ENCODE peak calls at places on chromosomes 2 and 18, in nine cellular contexts. C is Peyer's patch, M is tibial nerve, N is cardiac fibroblast, T is IMR-90, F is tibial artery, Y is endodermal cell, K is transverse colon, S is right lobe of liver. R is an unnamed sample.

GRCh38 chr2:238160206-238161129 is 1.7 kb downstream of the ERFE start:
- DNase-seq in C (peak; percentile 34), M (no peak), N (peak; percentile 74), T (peak; percentile 59), F (peak; percentile 55), Y (peak; percentile 83), K (no peak), S (no peak), R (peak; percentile 22)

GRCh38 chr2:180656455-180656847 is 324.0 kb upstream of the UBE2E3 start:
- DNase-seq in C (no peak), M (no peak), N (peak; percentile 79), T (peak; percentile 86), F (no peak), Y (peak; percentile 50), K (no peak), S (no peak), R (peak; percentile 42)

GRCh38 chr18:3578621-3579020 is 128.6 kb downstream of the TGIF1 start:
- DNase-seq in C (no peak), M (no peak), N (no peak), T (no peak), F (no peak), Y (no peak), K (no peak), S (no peak), R (no peak)

GRCh38 chr2:169781249-169782013 is 17.2 kb upstream of the SSB start:
- DNase-seq in C (no peak), M (no peak), N (no peak), T (no peak), F (no peak), Y (no peak), K (no peak), S (no peak), R (no peak)

GRCh38 chr2:96546321-96546720 is 9.8 kb downstream of the ARID5A start:
- DNase-seq in C (no peak), M (no peak), N (no peak), T (no peak), F (no peak), Y (peak; percentile 38), K (no peak), S (no peak), R (no peak)

GRCh38 chr18:74190086-74190485 is 41.8 kb downstream of the TIMM21 start:
- DNase-seq in C (no peak), M (no peak), N (no peak), T (peak; percentile 76), F (no peak), Y (no peak), K (no peak), S (no peak), R (no peak)

GRCh38 chr18:46750626-46751025 is 6.2 kb downstream of the ST8SIA5 start:
- DNase-seq in C (no peak), M (no peak), N (no peak), T (no peak), F (no peak), Y (no peak), K (no peak), S (no peak), R (no peak)

GRCh38 chr18:54020346-54020745 is 204.1 kb downstream of the MBD2 start:
- DNase-seq in C (no peak), M (no peak), N (peak; percentile 50), T (no peak), F (no peak), Y (no peak), K (no peak), S (no peak), R (no peak)

GRCh38 chr2:105324732-105325131 is 4.8 kb downstream of the TGFBRAP1 start:
- DNase-seq in C (no peak), M (no peak), N (peak; percentile 65), T (peak; percentile 62), F (no peak), Y (peak; percentile 61), K (no peak), S (no peak), R (no peak)

GRCh38 chr18:23835076-23835475 is 145.8 kb downstream of the LAMA3 start:
- DNase-seq in C (no peak), M (no peak), N (peak; percentile 35), T (no peak), F (no peak), Y (no peak), K (no peak), S (no peak), R (no peak)

GRCh38 chr2:186746584-186746983 is 52.7 kb downstream of the FAM171B start:
- DNase-seq in C (no peak), M (no peak), N (no peak), T (no peak), F (no peak), Y (no peak), K (no peak), S (no peak), R (no peak)

GRCh38 chr2:108593547-108594098 is 59.4 kb downstream of the LIMS1 start:
- DNase-seq in C (no peak), M (no peak), N (peak; percentile 96), T (peak; percentile 88), F (no peak), Y (no peak), K (no peak), S (no peak), R (no peak)

GRCh38 chr2:10382313-10383061 is 65.6 kb downstream of the ODC1 start:
- DNase-seq in C (peak; percentile 86), M (peak; percentile 14), N (no peak), T (no peak), F (no peak), Y (peak; percentile 76), K (peak; percentile 65), S (no peak), R (no peak)

GRCh38 chr2:109277414-109277813 is 148.4 kb downstream of the SH3RF3 start:
- DNase-seq in C (no peak), M (no peak), N (no peak), T (no peak), F (no peak), Y (no peak), K (no peak), S (no peak), R (no peak)

GRCh38 chr2:60447943-60448342 is 105.5 kb downstream of the BCL11A start:
- DNase-seq in C (no peak), M (no peak), N (no peak), T (no peak), F (no peak), Y (no peak), K (no peak), S (no peak), R (no peak)

GRCh38 chr2:200966770-200967169 is 3.3 kb upstream of the ORC2 start:
- DNase-seq in C (no peak), M (no peak), N (peak; percentile 95), T (peak; percentile 83), F (no peak), Y (no peak), K (no peak), S (no peak), R (peak; percentile 43)

GRCh38 chr2:2742745-2743144 is 411.7 kb upstream of the MYT1L start:
- DNase-seq in C (no peak), M (no peak), N (no peak), T (no peak), F (no peak), Y (no peak), K (no peak), S (no peak), R (no peak)
- TF ChIP-seq CTCF in C (no peak), M (no peak), N (no peak), T (no peak), F (no peak), Y (no peak), K (no peak), S (no peak), R (no peak)

GRCh38 chr2:98637401-98638144 is 29.2 kb downstream of the UNC50 start:
- DNase-seq in C (peak; percentile 44), M (no peak), N (no peak), T (no peak), F (no peak), Y (no peak), K (no peak), S (no peak), R (no peak)

GRCh38 chr2:98632351-98632750 is 24.0 kb downstream of the UNC50 start:
- DNase-seq in C (no peak), M (no peak), N (no peak), T (no peak), F (no peak), Y (no peak), K (no peak), S (no peak), R (no peak)

GRCh38 chr2:98634406-98635092 is 26.2 kb downstream of the UNC50 start:
- DNase-seq in C (no peak), M (no peak), N (peak; percentile 39), T (no peak), F (no peak), Y (peak; percentile 89), K (no peak), S (no peak), R (peak; percentile 8)
- TF ChIP-seq CTCF in C (no peak), M (no peak), N (peak; percentile 36), T (peak; percentile 23), F (no peak), Y (peak; percentile 83), K (no peak), S (no peak), R (no peak)

GRCh38 chr2:160408205-160408561 is 85.4 kb downstream of the RBMS1 start:
- DNase-seq in C (no peak), M (no peak), N (no peak), T (no peak), F (no peak), Y (no peak), K (no peak), S (no peak), R (no peak)

GRCh38 chr2:160408575-160409291 is 84.9 kb downstream of the RBMS1 start:
- DNase-seq in C (no peak), M (no peak), N (peak; percentile 38), T (no peak), F (no peak), Y (peak; percentile 74), K (no peak), S (no peak), R (no peak)

GRCh38 chr2:160406591-160407392 is 86.8 kb downstream of the RBMS1 start:
- DNase-seq in C (peak; percentile 92), M (peak; percentile 82), N (peak; percentile 83), T (peak; percentile 80), F (peak; percentile 75), Y (peak; percentile 80), K (peak; percentile 58), S (peak; percentile 58), R (peak; percentile 48)

GRCh38 chr2:160409480-160409879 is 84.1 kb downstream of the RBMS1 start:
- DNase-seq in C (no peak), M (no peak), N (no peak), T (no peak), F (no peak), Y (no peak), K (no peak), S (no peak), R (no peak)

GRCh38 chr2:160407393-160408204 is 86.0 kb downstream of the RBMS1 start:
- DNase-seq in C (peak; percentile 43), M (no peak), N (peak; percentile 67), T (peak; percentile 54), F (peak; percentile 75), Y (peak; percentile 84), K (peak; percentile 46), S (peak; percentile 67), R (peak; percentile 66)
- TF ChIP-seq CTCF in C (no peak), M (peak; percentile 51), N (no peak), T (no peak), F (no peak), Y (peak; percentile 16), K (peak; percentile 12), S (peak; percentile 12), R (no peak)

DNA sequence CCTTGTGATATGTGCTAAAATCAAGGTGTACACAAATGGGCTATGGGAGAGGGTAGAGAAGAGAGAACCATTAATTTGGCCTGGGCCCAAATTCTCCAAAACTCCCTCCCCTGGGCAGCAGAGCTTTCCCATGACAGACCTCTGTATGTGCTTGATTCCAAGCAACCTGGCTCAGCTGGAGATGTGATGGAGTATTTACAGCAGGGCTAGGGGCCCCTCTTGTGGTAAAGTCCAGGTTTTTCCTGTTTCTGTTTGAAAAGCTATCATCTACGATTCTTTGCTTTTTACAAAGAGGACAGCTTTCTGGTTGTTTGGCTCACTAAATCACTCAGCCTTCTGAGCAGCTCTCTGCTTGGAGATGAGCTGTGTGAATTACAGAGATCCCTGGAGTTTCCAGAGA is 40.3 kb downstream of the KCNS3 start:
- DNase-seq in C (no peak), M (no peak), N (no peak), T (peak; percentile 13), F (no peak), Y (peak; percentile 62), K (no peak), S (no peak), R (no peak)
- TF ChIP-seq CTCF in C (no peak), M (no peak), N (no peak), T (peak; percentile 16), F (no peak), Y (peak; percentile 67), K (no peak), S (no peak), R (no peak)